ENCODE peak calls at places on chromosomes 5 and 9, in four cellular contexts. V is cardiac muscle cell; Z is CD8-positive, alpha-beta memory T cell; I is naive thymus-derived CD4-positive, alpha-beta T cell. O is an unnamed sample. For H3K9me3 and H3K4me1, the result is how much of the 10 kb centered on the place peaks cover.

GRCh38 chr5:143648696-143649095 is 163.3 kb upstream of the HMHB1 start:
- DNase-seq in V (no peak), I (no peak), Z (no peak), O (no peak)

GRCh38 chr9:35682083-35682482 is 7.6 kb downstream of the TPM2 start:
- DNase-seq in V (no peak), I (no peak), Z (no peak), O (no peak)

GRCh38 chr5:108884736-108885135 is 137.0 kb downstream of the FER start:
- DNase-seq in I (no peak), Z (no peak), V (peak), O (no peak)

GRCh38 chr9:546797-547223 is 294.7 kb upstream of the DMRT1 start:
- DNase-seq in V (peak), I (no peak), Z (no peak), O (no peak)

GRCh38 chr5:138579517-138579863 is 4.3 kb upstream of the HSPA9 start:
- DNase-seq in V (no peak), Z (no peak), I (no peak), O (no peak)

GRCh38 chr5:34031966-34032365 is 11.0 kb downstream of the C1QTNF3 start:
- DNase-seq in V (no peak), Z (no peak), I (no peak), O (no peak)

GRCh38 chr9:119811030-119811429 is 441.8 kb upstream of the BRINP1 start:
- DNase-seq in Z (no peak), V (no peak), I (no peak), O (no peak)

GRCh38 chr5:142659405-142659804 is 26.5 kb downstream of the FGF1 start:
- DNase-seq in Z (no peak), V (peak), I (no peak), O (no peak)

GRCh38 chr9:132634327-132634726 is 35.5 kb downstream of the DDX31 start:
- DNase-seq in V (no peak), I (no peak), Z (no peak), O (no peak)

GRCh38 chr5:10588779-10589447 is 25.0 kb downstream of the ANKRD33B start:
- DNase-seq in I (no peak), Z (no peak), V (no peak), O (no peak)

GRCh38 chr9:112125961-112126388 is 49.1 kb downstream of the SUSD1 start:
- DNase-seq in Z (no peak), V (no peak), I (no peak), O (no peak)

GRCh38 chr5:149873896-149874295 is 70.7 kb downstream of the PDE6A start:
- DNase-seq in V (no peak), I (no peak), Z (no peak), O (no peak)

GRCh38 chr5:39518516-39518915 is 93.7 kb upstream of the DAB2 start:
- DNase-seq in Z (no peak), V (peak), I (no peak), O (no peak)

GRCh38 chr5:174145821-174146220 is 100.3 kb downstream of the NSG2 start:
- DNase-seq in Z (no peak), I (no peak), V (peak), O (no peak)

DNA sequence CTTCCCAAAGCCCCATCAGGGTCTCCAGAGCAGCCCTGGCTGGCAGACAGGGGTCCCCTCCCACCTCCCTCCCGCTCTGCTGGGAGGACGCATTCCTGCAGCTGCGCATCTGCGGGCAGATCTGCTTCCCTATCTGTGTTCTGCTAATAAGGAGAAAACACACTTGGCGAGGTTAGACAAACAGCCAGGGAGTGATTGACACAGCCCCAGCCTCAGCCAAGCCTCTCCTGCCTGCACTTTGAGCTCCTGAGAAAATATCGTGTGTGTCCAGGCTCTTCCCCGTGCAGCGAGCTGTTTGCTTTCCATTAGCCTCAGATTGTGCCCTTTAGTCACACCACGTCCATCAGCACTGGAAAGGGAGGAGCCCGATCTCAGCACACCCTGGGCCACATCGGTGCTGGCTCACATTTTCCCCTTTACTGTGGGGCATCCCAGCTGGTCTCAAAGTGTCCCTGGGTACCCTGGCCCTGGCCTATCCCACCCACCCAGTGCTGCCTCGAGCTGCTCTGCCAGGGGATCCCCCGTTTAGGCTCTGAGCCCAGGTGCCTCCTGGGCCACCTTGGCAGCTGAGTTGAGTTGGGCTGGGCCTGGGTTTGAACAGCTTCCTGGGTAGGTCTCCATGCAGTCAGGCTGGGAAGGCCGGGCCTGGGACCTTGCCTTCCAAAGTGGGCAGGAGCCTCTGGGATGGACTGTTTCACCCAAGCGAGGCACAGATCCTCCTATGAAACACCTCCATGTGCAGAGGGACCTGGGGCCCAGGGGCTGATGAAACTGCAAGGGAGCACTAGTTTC is 61.1 kb downstream of the BARX1 start:
- DNase-seq in V (no peak), I (no peak), Z (no peak), O (no peak)
- H3K9me3 ChIP-seq in V (under half), I (under half), Z (under half), O (under half)

GRCh38 chr9:129381481-129381957 is 203.5 kb upstream of the IER5L start:
- DNase-seq in Z (no peak), V (no peak), I (no peak), O (no peak)
- H3K4me1 ChIP-seq in Z (under half), V (under half), I (under half), O (under half)

DNA sequence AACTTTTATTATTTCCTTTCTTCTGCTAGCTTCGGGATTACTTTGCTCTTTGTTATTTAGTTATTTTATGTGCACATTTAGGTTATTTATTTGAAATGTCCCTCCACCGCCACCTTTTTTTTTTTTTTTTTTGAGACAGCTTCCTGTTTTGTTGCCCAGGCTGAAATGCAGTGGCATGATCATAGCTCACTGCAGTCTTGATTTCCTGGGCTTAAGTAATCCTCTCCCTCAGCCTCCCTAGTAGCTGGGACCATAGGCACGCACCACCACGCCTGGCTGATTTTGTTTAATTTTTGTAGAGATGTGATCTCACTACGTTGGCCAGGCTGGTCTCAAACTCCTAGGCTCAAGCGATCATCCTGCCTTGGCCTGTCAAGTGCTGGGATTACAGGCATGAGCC is 38.5 kb downstream of the RIC1 start:
- DNase-seq in V (no peak), Z (no peak), I (no peak), O (no peak)
- H3K9me3 ChIP-seq in V (under half), Z (under half), I (under half), O (under half)

DNA sequence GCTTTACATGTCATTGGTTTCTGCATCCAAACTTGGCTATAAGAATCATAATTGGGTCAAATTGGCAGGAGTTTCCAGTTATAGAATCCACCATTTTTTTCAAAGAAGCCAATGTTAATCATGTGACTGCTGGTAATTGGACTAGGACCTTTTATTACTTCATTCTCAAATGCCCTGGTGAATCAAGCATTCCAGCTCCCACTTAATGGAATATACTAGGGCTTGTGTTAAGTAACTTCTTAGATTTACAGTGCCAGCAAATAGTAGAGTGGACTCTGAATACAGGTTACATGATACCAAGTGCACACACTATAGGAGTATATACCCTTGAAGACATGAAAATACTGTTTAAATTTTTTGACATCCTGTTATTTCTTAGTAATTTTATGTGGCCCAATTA is 96.7 kb downstream of the NUDT12 start:
- DNase-seq in I (no peak), V (peak), Z (no peak), O (no peak)
- H3K4me1 ChIP-seq in I (under half), V (under half), Z (under half), O (under half)

GRCh38 chr9:24257726-24258125 is 288.0 kb downstream of the IZUMO3 start:
- DNase-seq in V (no peak), Z (no peak), I (no peak), O (no peak)
- H3K9me3 ChIP-seq in V (under half), Z (under half), I (under half), O (under half)

DNA sequence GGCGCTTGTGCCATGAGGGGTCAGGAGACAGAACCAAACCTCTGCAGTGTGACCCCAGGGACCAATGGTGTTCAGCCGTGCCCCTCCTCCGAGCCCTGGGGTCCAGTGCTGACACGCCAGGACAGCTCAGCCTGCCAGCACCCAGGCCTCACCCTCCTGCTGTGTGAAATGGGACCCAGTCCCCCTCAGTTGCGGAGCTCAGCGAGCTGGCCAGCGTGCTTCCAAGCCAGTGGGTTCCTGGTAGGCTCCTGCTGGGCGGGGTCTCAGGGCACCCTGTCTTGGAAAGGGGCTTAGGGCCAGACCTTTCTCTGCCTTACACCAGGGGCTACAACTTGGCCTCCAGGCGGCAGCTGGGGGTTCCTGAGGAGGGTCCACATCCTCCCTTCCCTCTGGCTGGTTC is 4.4 kb downstream of the RNF44 start:
- DNase-seq in Z (no peak), I (no peak), V (no peak), O (no peak)
- H3K4me1 ChIP-seq in Z (half or more), I (half or more), V (under half), O (under half)

O was measured in left lung.